ENCODE peak calls at places on chromosomes 2 and 18, in ten cellular contexts. C is H9; O is CD8-positive, alpha-beta T cell; T is hepatocyte; R is K562; P is esophagus squamous epithelium; N is naive thymus-derived CD4-positive, alpha-beta T cell; S is HAP-1; U is tibial artery; Y is pancreas. A is an unnamed sample. For H3K4me1 and H3K9me3, the result is how much of the 10 kb centered on the place peaks cover.

GRCh38 chr2:134504586-134505336 is 214.0 kb downstream of the TMEM163 start:
- DNase-seq in C (no peak), O (no peak), T (no peak), R (no peak), P (no peak), N (no peak), S (no peak), U (no peak), Y (no peak), A (no peak)

GRCh38 chr2:86249176-86249842 is 50.1 kb downstream of the MRPL35 start:
- DNase-seq in C (no peak), O (no peak), T (peak), R (no peak), P (no peak), N (no peak), S (no peak), U (no peak), Y (no peak), A (no peak)

GRCh38 chr2:130836501-130837174 is at the start of gene ARHGEF4:
- DNase-seq in C (peak), O (no peak), T (peak), R (peak), P (no peak), N (no peak), S (peak), U (no peak), Y (peak), A (peak)

GRCh38 chr2:217732995-217733394 is 269.8 kb downstream of the TNS1 start:
- DNase-seq in C (no peak), O (no peak), T (no peak), R (no peak), P (no peak), N (no peak), S (no peak), U (no peak), Y (no peak), A (no peak)

GRCh38 chr2:178485356-178485755 is 5.1 kb downstream of the PLEKHA3 start:
- DNase-seq in C (no peak), O (no peak), T (no peak), R (no peak), P (no peak), N (no peak), S (no peak), U (no peak), Y (no peak), A (no peak)

GRCh38 chr2:219446101-219446504 is 11.5 kb downstream of the SPEG start:
- DNase-seq in C (peak), O (no peak), T (peak), R (no peak), P (no peak), N (no peak), S (peak), U (peak), Y (no peak), A (no peak)

GRCh38 chr2:143819190-143819735 is 690.0 kb downstream of the ARHGAP15 start:
- DNase-seq in C (no peak), O (no peak), T (no peak), R (no peak), P (no peak), N (no peak), S (no peak), U (no peak), Y (no peak), A (no peak)

GRCh38 chr2:96174251-96175144 is 29.3 kb upstream of the DUSP2 start:
- DNase-seq in C (peak), O (peak), T (peak), R (peak), P (no peak), N (peak), S (peak), U (peak), Y (peak), A (peak)

GRCh38 chr2:235204923-235205322 is 253.1 kb downstream of the SH3BP4 start:
- DNase-seq in C (no peak), O (no peak), T (no peak), R (no peak), P (no peak), N (no peak), S (no peak), U (no peak), Y (no peak), A (no peak)

GRCh38 chr2:190664240-190664639 is 15.4 kb downstream of the NAB1 start:
- DNase-seq in C (no peak), O (no peak), T (no peak), R (no peak), P (no peak), N (no peak), S (no peak), U (no peak), Y (no peak), A (no peak)

GRCh38 chr18:26073742-26074141 is 16.7 kb downstream of the SS18 start:
- DNase-seq in C (no peak), O (no peak), T (no peak), R (no peak), P (no peak), N (no peak), S (no peak), U (no peak), Y (no peak), A (no peak)

GRCh38 chr2:47227532-47228166 is 72.5 kb upstream of the STPG4 start:
- DNase-seq in C (no peak), O (no peak), T (no peak), R (no peak), P (no peak), N (no peak), S (no peak), U (no peak), Y (no peak), A (no peak)

GRCh38 chr2:171315781-171316180 is 118.0 kb downstream of the METTL8 start:
- DNase-seq in C (no peak), O (no peak), T (no peak), R (no peak), P (no peak), N (no peak), S (no peak), U (no peak), Y (no peak), A (no peak)

GRCh38 chr2:162025121-162025911 is 48.7 kb downstream of the DPP4 start:
- DNase-seq in C (no peak), O (no peak), T (no peak), R (no peak), P (no peak), N (no peak), S (no peak), U (no peak), Y (no peak), A (peak)

GRCh38 chr2:119178811-119179601 is 20.5 kb upstream of the C1QL2 start:
- DNase-seq in C (no peak), O (no peak), T (no peak), R (no peak), P (no peak), N (no peak), S (no peak), U (no peak), Y (no peak), A (peak)

GRCh38 chr2:105405291-105405690 is 6.4 kb upstream of the FHL2 start:
- DNase-seq in C (no peak), O (no peak), T (no peak), R (no peak), P (no peak), N (no peak), S (no peak), U (no peak), Y (no peak), A (no peak)

GRCh38 chr2:54555318-54555837 is 99.3 kb downstream of the SPTBN1 start:
- DNase-seq in C (no peak), O (no peak), T (no peak), R (no peak), P (no peak), N (no peak), S (no peak), U (no peak), Y (no peak), A (no peak)

GRCh38 chr2:71923887-71924533 is 223.7 kb downstream of the CYP26B1 start:
- DNase-seq in C (peak), O (no peak), T (peak), R (peak), P (peak), N (peak), S (peak), U (no peak), Y (no peak), A (peak)

GRCh38 chr2:71347517-71347916 is 15.9 kb downstream of the ZNF638 start:
- DNase-seq in C (no peak), O (no peak), T (peak), R (peak), P (no peak), N (peak), S (peak), U (no peak), Y (no peak), A (peak)

GRCh38 chr18:42192251-42193248 is 237.5 kb downstream of the PIK3C3 start:
- DNase-seq in C (no peak), O (no peak), T (no peak), R (no peak), P (no peak), N (no peak), S (no peak), U (no peak), Y (no peak), A (no peak)

GRCh38 chr2:235343156-235343774 is 150.6 kb upstream of the AGAP1 start:
- DNase-seq in C (no peak), O (no peak), T (no peak), R (no peak), P (no peak), N (no peak), S (no peak), U (no peak), Y (no peak), A (no peak)

GRCh38 chr2:41965886-41966285 is 81.9 kb upstream of the PKDCC start:
- DNase-seq in C (no peak), O (no peak), T (no peak), R (no peak), P (no peak), N (no peak), S (no peak), U (peak), Y (no peak), A (peak)

GRCh38 chr2:1246239-1246638 is 167.0 kb upstream of the TPO start:
- DNase-seq in C (peak), O (no peak), T (no peak), R (no peak), P (no peak), N (no peak), S (no peak), U (no peak), Y (no peak), A (no peak)

GRCh38 chr18:573385-573784 is 6.8 kb upstream of the CETN1 start:
- DNase-seq in C (no peak), O (no peak), T (no peak), R (no peak), P (no peak), N (no peak), S (no peak), U (no peak), Y (no peak), A (no peak)

GRCh38 chr18:12455511-12455910 is 47.8 kb downstream of the PRELID3A start:
- DNase-seq in C (no peak), O (no peak), T (peak), R (no peak), P (no peak), N (no peak), S (no peak), U (no peak), Y (no peak), A (no peak)

GRCh38 chr2:55843096-55843991 is 80.2 kb downstream of the EFEMP1 start:
- DNase-seq in C (no peak), O (no peak), T (peak), R (no peak), P (no peak), N (no peak), S (peak), U (no peak), Y (no peak), A (peak)

GRCh38 chr18:46469186-46469915 is 187.7 kb downstream of the LOXHD1 start:
- DNase-seq in C (no peak), O (no peak), T (peak), R (no peak), P (no peak), N (no peak), S (no peak), U (no peak), Y (no peak), A (peak)

DNA sequence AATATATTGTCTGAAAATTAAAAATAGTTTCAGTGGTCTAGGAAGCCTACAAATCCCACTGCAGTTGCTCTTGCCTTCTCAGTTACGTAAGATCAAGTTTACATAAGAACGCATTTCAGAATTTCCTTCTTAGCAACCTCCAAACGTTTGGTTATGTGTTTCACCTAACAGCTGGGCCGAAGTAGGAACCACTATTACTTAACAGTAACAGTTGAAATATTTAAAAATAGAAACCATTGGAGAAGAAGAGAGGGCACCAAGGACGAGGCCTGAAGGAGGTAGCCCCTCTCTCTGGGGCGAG is 177.8 kb downstream of the HDAC4 start:
- DNase-seq in C (no peak), O (no peak), T (no peak), R (no peak), P (no peak), N (no peak), S (no peak), U (no peak), Y (no peak), A (peak)
- H3K4me1 ChIP-seq in C (under half), O (half or more), T (half or more), R (under half), P (half or more), N (half or more), S (under half), U (half or more), Y (under half), A (under half)

DNA sequence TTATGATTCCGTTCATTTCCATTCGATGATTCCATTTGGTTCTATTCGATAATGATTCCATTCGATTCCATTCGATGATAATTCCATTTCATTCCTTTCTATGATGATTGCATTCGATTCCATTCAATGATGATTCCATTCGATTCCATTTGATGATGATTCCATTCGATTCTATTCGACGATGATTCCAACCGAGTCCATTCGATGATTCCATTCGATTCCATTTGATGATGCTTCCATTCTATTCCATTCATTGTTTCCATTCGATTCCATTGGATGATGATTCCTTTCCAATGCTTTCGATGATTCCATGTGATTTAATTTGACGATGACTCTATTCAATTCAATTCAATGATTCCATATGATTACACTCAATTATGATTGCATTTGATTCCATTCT is 1093.5 kb downstream of the RPIA start:
- DNase-seq in C (no peak), O (no peak), T (no peak), R (no peak), P (no peak), N (no peak), S (no peak), U (no peak), Y (no peak), A (no peak)
- H3K9me3 ChIP-seq in C (half or more), O (under half), T (half or more), R (under half), P (half or more), N (under half), S (under half), U (under half), Y (under half), A (half or more)

DNA sequence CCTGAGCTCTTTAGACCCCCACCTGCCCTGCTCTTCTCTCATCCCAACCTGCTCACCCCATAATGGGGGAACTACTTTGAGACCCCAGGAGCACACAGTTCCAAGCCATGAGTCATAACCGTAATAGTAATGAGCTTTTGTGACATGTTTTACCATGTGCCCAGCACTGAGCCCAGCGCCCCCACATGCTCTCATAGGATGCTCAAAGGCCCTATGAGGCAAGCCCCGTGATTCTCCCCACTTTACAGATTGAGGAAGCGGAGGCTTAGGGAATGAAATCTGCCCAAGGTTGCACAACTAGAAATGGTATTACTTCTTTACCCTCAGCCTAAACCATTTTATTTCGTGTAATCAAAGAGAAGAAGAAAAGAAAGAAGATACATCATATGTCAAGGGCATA is 24.3 kb downstream of the BCL11A start:
- DNase-seq in C (no peak), O (no peak), T (no peak), R (no peak), P (no peak), N (no peak), S (no peak), U (no peak), Y (no peak), A (no peak)
- H3K4me1 ChIP-seq in C (under half), O (under half), T (under half), R (under half), P (under half), N (under half), S (half or more), U (under half), Y (under half), A (half or more)

GRCh38 chr2:5190023-5190422 is 502.2 kb upstream of the SOX11 start:
- DNase-seq in C (no peak), O (no peak), T (no peak), R (no peak), P (no peak), N (no peak), S (no peak), U (no peak), Y (no peak), A (no peak)
- H3K9me3 ChIP-seq in C (under half), O (under half), T (under half), R (under half), P (under half), N (under half), S (under half), U (under half), Y (under half), A (under half)

DNA sequence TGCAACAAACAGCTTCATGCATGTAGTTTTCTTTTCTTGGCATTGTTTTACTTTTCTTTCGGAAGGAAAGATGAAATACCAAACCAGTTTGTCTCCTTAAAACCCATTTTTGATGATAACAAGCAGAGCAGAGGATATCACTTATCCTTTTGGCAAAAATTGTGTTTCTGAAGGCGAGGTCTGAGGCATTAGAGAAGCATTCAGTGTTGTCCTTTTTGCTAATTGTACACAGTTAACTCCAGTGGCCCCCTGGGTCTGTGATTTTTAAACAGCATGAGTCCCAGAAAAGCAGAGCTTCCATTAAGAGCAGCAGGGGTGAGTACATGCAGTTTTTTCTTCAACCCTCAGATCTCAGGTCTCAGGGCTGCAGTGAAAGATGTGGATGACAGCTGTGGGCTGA is 41.3 kb downstream of the TTC39C start:
- DNase-seq in C (no peak), O (no peak), T (no peak), R (no peak), P (no peak), N (no peak), S (no peak), U (no peak), Y (no peak), A (peak)
- H3K4me1 ChIP-seq in C (under half), O (under half), T (under half), R (under half), P (under half), N (half or more), S (under half), U (under half), Y (under half), A (under half)

GRCh38 chr2:198883604-198884003 is 574.1 kb downstream of the SATB2 start:
- DNase-seq in C (no peak), O (no peak), T (no peak), R (no peak), P (no peak), N (no peak), S (no peak), U (no peak), Y (no peak), A (no peak)
- H3K9me3 ChIP-seq in C (under half), O (under half), T (under half), R (under half), P (under half), N (under half), S (under half), U (under half), Y (under half), A (under half)

DNA sequence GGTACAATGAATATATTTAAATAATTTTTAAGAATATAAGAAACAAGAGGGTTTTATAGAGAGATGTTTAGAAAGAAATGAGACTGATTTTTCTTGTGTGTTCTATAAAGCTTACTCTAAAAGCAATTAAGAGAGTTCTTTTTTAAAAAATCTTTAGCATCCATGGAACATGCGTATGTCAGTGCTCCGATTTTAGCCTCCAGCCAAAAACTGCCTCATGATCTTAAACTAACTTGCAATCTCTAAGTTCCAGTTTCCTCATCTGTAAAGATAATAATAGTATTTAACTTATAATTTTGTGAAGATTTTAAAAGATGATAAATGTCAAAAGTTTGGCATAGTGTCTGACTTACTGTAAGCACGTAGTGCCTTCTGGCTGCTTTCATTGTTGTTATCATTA is 448.7 kb downstream of the EPHA4 start:
- DNase-seq in C (no peak), O (no peak), T (no peak), R (no peak), P (no peak), N (no peak), S (no peak), U (no peak), Y (no peak), A (no peak)
- H3K4me1 ChIP-seq in C (under half), O (under half), T (under half), R (under half), P (under half), N (under half), S (under half), U (under half), Y (under half), A (under half)

DNA sequence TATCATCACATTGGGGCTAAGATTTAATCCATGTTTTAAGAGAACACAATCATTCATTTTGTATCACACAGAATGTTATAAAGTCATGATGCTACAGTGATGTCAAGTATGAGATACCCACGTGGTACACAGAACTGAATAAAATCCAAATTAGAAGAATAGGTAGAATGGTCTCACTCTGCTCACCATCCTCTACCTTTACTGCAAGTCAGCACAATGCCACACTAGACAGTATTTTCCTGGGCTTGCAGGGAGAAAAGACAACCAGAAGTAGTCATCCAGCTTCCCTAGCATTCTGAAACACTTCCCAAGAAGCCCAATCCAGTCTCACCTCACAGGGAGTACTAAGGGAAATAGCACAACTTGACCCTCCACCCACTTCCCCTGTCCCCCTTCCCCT is 856.2 kb upstream of the NRXN1 start:
- DNase-seq in C (no peak), O (no peak), T (no peak), R (no peak), P (no peak), N (no peak), S (no peak), U (no peak), Y (no peak), A (no peak)
- H3K9me3 ChIP-seq in C (under half), O (under half), T (under half), R (under half), P (under half), N (under half), S (under half), U (under half), Y (under half), A (under half)

GRCh38 chr18:3652380-3653262 is 202.6 kb downstream of the TGIF1 start:
- DNase-seq in C (peak), O (no peak), T (peak), R (peak), P (no peak), N (no peak), S (no peak), U (peak), Y (no peak), A (peak)
- H3K4me1 ChIP-seq in C (under half), O (under half), T (under half), R (half or more), P (under half), N (under half), S (under half), U (under half), Y (under half), A (half or more)

A was measured in cardiac muscle cell.